ENCODE peak calls at places on chromosomes 2 and 18, in six cellular contexts. C is sigmoid colon, F is left ventricle myocardium inferior, D is body of pancreas, W is right atrium auricular region, U is GM10248. H is an unnamed sample.

GRCh38 chr18:58541137-58541788 is 87.6 kb downstream of the ALPK2 start:
- DNase-seq in D (no peak), U (no peak), C (no peak), F (no peak), W (no peak), H (no peak)

GRCh38 chr2:205017381-205017780 is 472.1 kb downstream of the PARD3B start:
- DNase-seq in C (no peak), D (no peak), W (no peak), U (no peak), F (no peak), H (no peak)

GRCh38 chr2:168246483-168247340 is 683 bp downstream of the STK39 start:
- DNase-seq in W (peak), U (peak), C (peak), D (peak), F (peak), H (peak)

GRCh38 chr2:76506538-76506937 is 795.8 kb upstream of the GCFC2 start:
- DNase-seq in F (no peak), U (no peak), W (no peak), C (no peak), D (no peak), H (no peak)

GRCh38 chr2:215522237-215522636 is 86.4 kb upstream of the FN1 start:
- DNase-seq in F (no peak), C (no peak), D (no peak), U (no peak), W (no peak), H (no peak)

GRCh38 chr2:37471994-37472393 is 127.6 kb downstream of the QPCT start:
- DNase-seq in F (no peak), C (no peak), D (no peak), W (no peak), U (no peak), H (no peak)

GRCh38 chr2:39508243-39508642 is 71.2 kb upstream of the MAP4K3 start:
- DNase-seq in F (no peak), U (no peak), D (no peak), W (no peak), C (no peak), H (no peak)

GRCh38 chr2:29000481-29000880 is 19.4 kb downstream of the TOGARAM2 start:
- DNase-seq in W (no peak), C (peak), D (no peak), F (peak), U (peak), H (no peak)

GRCh38 chr2:171688129-171688465 is 828 bp downstream of the DYNC1I2 start:
- DNase-seq in U (peak), C (no peak), D (no peak), F (no peak), W (no peak), H (no peak)

GRCh38 chr2:177688844-177689243 is 296.3 kb downstream of the AGPS start:
- DNase-seq in C (no peak), W (no peak), F (no peak), D (no peak), U (no peak), H (no peak)

GRCh38 chr2:164620873-164621760 is at the start of gene GRB14:
- DNase-seq in F (peak), U (no peak), W (no peak), D (peak), C (no peak), H (no peak)

GRCh38 chr2:21014364-21015280 is 29.3 kb downstream of the APOB start:
- DNase-seq in C (no peak), D (no peak), U (no peak), W (no peak), F (no peak), H (no peak)

GRCh38 chr2:40367652-40368051 is 84.2 kb downstream of the SLC8A1 start:
- DNase-seq in U (no peak), D (no peak), F (no peak), W (no peak), C (no peak), H (no peak)

GRCh38 chr18:32425466-32425865 is 45.2 kb downstream of the GAREM1 start:
- DNase-seq in C (no peak), D (no peak), F (no peak), W (no peak), U (no peak), H (no peak)

GRCh38 chr2:230714122-230714453 is 1.4 kb downstream of the CAB39 start:
- DNase-seq in W (no peak), U (peak), F (no peak), C (no peak), D (no peak), H (no peak)

GRCh38 chr18:50034029-50034428 is 160.9 kb downstream of the MYO5B start:
- DNase-seq in D (no peak), U (no peak), W (no peak), C (no peak), F (no peak), H (no peak)

GRCh38 chr2:105936954-105937353 is 192.2 kb downstream of the NCK2 start:
- DNase-seq in C (no peak), U (no peak), W (no peak), F (no peak), D (no peak), H (no peak)

DNA sequence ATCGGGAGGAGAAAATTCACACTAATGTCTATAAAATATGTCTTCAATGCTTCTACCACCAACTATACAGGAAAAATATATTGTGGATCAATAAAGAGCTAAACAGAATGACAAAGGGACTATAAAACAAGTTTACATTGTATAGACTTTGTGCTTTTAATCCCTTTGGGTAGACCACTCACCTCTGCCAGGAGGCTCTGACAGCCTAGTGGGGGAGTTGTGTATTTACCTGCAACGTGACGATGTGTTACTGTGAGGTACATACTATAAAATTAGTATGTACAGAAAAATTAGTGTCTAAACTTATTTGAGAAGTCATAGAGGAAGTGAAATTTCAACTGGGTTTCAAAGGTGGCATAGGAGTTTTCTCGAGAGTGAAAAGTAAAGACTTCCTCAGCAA is 243.3 kb upstream of the REG3G start:
- DNase-seq in D (no peak), C (no peak), U (no peak), F (no peak), W (no peak), H (no peak)
- TF ChIP-seq CTCF in D (no peak), C (no peak), U (no peak), F (no peak), W (no peak), H (no peak)

GRCh38 chr2:887639-888038 is 63.0 kb upstream of the SNTG2 start:
- DNase-seq in D (no peak), C (no peak), F (no peak), U (no peak), W (no peak), H (peak)

GRCh38 chr2:884027-884748 is 66.5 kb upstream of the SNTG2 start:
- DNase-seq in W (peak), D (no peak), C (no peak), F (no peak), U (no peak), H (peak)

GRCh38 chr2:885230-886071 is 65.2 kb upstream of the SNTG2 start:
- DNase-seq in U (no peak), D (no peak), C (no peak), F (no peak), W (peak), H (peak)

GRCh38 chr2:888211-888801 is 62.3 kb upstream of the SNTG2 start:
- DNase-seq in D (no peak), F (no peak), W (peak), C (no peak), U (no peak), H (peak)

GRCh38 chr2:886072-887022 is 64.3 kb upstream of the SNTG2 start:
- DNase-seq in W (no peak), C (no peak), D (no peak), U (no peak), F (no peak), H (peak)
- TF ChIP-seq CTCF in W (no peak), C (no peak), D (no peak), U (no peak), F (no peak), H (no peak)

GRCh38 chr2:210899131-210899530 is 342.7 kb downstream of the CPS1 start:
- DNase-seq in C (no peak), F (no peak), D (no peak), U (no peak), W (no peak), H (no peak)

DNA sequence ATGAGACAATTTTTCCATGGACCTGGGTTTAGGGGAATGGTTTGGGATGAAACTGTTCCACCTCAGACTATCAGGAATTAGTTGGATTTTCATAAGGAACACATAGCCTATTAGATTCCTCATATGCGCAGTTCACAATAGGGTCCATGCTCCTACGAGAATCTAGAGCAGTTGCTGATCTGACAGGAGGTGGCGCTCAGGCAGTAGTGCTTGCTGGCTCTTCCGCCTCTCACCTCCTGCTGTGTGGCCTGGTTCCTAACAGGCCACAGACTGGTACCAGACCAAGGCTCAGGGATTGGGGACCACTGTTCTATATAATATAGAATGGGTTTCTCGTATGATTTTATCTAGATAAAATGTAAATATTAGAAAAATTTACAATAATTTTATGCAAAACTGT is 338.7 kb downstream of the CPS1 start:
- DNase-seq in F (no peak), C (no peak), W (no peak), D (no peak), U (no peak), H (no peak)
- TF ChIP-seq CTCF in F (no peak), C (no peak), W (no peak), D (no peak), U (no peak), H (no peak)

GRCh38 chr2:197873293-197873701 is 68.9 kb downstream of the PLCL1 start:
- DNase-seq in W (no peak), U (no peak), F (no peak), D (no peak), C (no peak), H (no peak)
- TF ChIP-seq CTCF in W (no peak), U (no peak), F (peak), D (no peak), C (no peak), H (no peak)

GRCh38 chr18:12278153-12278764 is 24.1 kb downstream of the CIDEA start:
- DNase-seq in U (no peak), F (no peak), D (no peak), C (no peak), W (no peak), H (no peak)
- TF ChIP-seq CTCF in U (peak), F (no peak), D (no peak), C (no peak), W (no peak), H (peak)

GRCh38 chr2:166900700-166901099 is 12.4 kb downstream of the XIRP2 start:
- DNase-seq in F (no peak), D (no peak), C (no peak), W (no peak), U (no peak), H (no peak)
- TF ChIP-seq CTCF in F (peak), D (peak), C (no peak), W (peak), U (no peak), H (peak)